ENCODE peak calls at places on chromosome 21, in seven cellular contexts. O is left ventricle myocardium inferior, A is brain microvascular endothelial cell, I is PC-9, V is transverse colon, W is spleen, F is breast epithelium. G is an unnamed sample.

GRCh38 chr21:14900058-14900457 is 164.7 kb downstream of the NRIP1 start:
- DNase-seq in I (no peak), W (no peak), A (peak; percentile 59), O (no peak), V (no peak), F (no peak), G (no peak)

GRCh38 chr21:25956993-25957714 is 213.4 kb downstream of the APP start:
- DNase-seq in A (peak; percentile 71), F (no peak), W (no peak), I (no peak), V (no peak), O (no peak), G (no peak)

GRCh38 chr21:46349134-46349760 is 25.3 kb downstream of the PCNT start:
- DNase-seq in V (no peak), I (no peak), W (no peak), O (no peak), F (no peak), A (no peak), G (no peak)

GRCh38 chr21:42578034-42578433 is 64.4 kb downstream of the SLC37A1 start:
- DNase-seq in A (no peak), I (no peak), O (no peak), F (no peak), W (peak; percentile 44), V (peak; percentile 2), G (no peak)

GRCh38 chr21:26070822-26071425 is 99.6 kb downstream of the APP start:
- DNase-seq in F (no peak), I (no peak), W (no peak), O (no peak), V (peak; percentile 35), A (peak; percentile 48), G (no peak)

GRCh38 chr21:39849014-39849655 is 18.1 kb upstream of the PCP4 start:
- DNase-seq in O (no peak), A (no peak), V (no peak), I (no peak), W (no peak), F (no peak), G (no peak)

GRCh38 chr21:43789276-43790052 is at the start of gene RRP1:
- DNase-seq in W (peak; percentile 98), A (peak; percentile 61), F (peak; percentile 86), I (peak; percentile 56), V (peak; percentile 93), O (peak; percentile 90), G (peak; percentile 39)

GRCh38 chr21:17295997-17296396 is 216.8 kb upstream of the CXADR start:
- DNase-seq in W (no peak), F (no peak), V (no peak), I (no peak), O (no peak), A (no peak), G (no peak)

GRCh38 chr21:43331962-43332458 is 94.9 kb downstream of the SIK1 start:
- DNase-seq in O (no peak), A (peak; percentile 99), I (no peak), V (no peak), W (no peak), F (peak; percentile 80), G (no peak)

GRCh38 chr21:38965910-38966504 is 160.3 kb downstream of the ETS2 start:
- DNase-seq in V (peak; percentile 80), W (no peak), A (peak; percentile 16), O (no peak), F (no peak), I (peak; percentile 89), G (no peak)

GRCh38 chr21:42191064-42191463 is 27.9 kb upstream of the ABCG1 start:
- DNase-seq in W (no peak), A (no peak), F (peak; percentile 9), I (no peak), O (no peak), V (no peak), G (no peak)

GRCh38 chr21:39390212-39390765 is 41.4 kb upstream of the HMGN1 start:
- DNase-seq in F (no peak), O (no peak), I (no peak), W (no peak), A (no peak), V (no peak), G (no peak)

GRCh38 chr21:38355992-38356781 is 99.4 kb downstream of the KCNJ15 start:
- DNase-seq in V (peak; percentile 82), O (peak; percentile 76), I (no peak), A (peak; percentile 65), W (peak; percentile 94), F (peak; percentile 57), G (no peak)

GRCh38 chr21:35136106-35136505 is 87.0 kb upstream of the RUNX1 start:
- DNase-seq in O (no peak), F (no peak), A (no peak), V (no peak), I (no peak), W (no peak), G (no peak)

GRCh38 chr21:39016740-39017315 is 166.4 kb downstream of the PSMG1 start:
- DNase-seq in I (no peak), F (no peak), V (peak; percentile 35), O (no peak), W (peak; percentile 85), A (no peak), G (no peak)

GRCh38 chr21:41877901-41878830 is 978 bp downstream of the PRDM15 start:
- DNase-seq in O (no peak), A (peak; percentile 51), F (peak; percentile 32), V (peak; percentile 61), W (peak; percentile 89), I (no peak), G (no peak)

GRCh38 chr21:17819878-17820232 is 699 bp upstream of the C21orf91 start:
- DNase-seq in A (no peak), V (no peak), F (peak; percentile 33), I (no peak), O (no peak), W (no peak), G (peak; percentile 7)

GRCh38 chr21:42655797-42656770 is 2.7 kb downstream of the PDE9A start:
- DNase-seq in A (no peak), I (peak; percentile 73), V (peak; percentile 68), W (peak; percentile 64), O (no peak), F (no peak), G (no peak)

DNA sequence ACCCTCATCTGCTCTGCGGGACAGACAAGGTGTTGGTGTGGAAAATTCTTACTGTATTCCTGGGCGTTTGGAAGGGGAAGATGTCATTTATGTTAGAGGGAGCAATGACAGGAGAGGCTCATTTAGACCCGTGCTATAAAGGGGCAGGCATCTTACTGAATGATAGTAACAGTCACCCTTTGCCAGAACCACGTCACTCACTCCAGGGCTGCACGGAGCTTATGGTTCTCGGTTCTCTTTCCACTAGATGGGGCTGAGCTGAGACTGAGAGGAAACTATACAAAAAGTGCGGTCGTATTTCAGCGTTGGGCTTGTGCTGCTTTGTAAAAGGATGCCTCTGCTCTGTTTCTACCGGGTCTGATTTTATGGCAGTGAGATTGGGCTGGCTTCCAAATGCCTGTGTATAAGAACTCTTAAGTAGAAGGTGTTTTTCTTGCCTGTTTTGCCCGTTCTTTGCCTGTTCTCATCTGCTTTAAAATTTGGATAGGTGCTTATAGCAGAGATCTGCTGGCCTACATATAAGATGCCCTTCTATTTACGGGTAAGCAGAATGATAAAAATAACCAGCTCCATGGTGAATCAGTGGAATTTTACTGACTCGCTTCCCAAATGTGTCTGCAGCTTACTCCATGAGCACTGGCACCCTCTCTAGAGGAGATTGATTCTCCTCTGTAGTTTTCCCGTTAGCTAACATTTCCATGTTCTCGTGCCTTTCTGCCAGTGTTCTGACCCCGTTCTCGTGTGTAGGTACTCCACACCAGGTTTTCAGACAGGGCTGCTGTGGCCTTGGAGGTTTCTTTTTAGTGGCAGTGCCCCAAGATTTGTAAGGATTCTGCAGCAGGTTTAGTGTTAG is 55.9 kb downstream of the MRPS6 start:
- DNase-seq in I (no peak), F (no peak), V (peak; percentile 42), A (peak; percentile 90), O (peak; percentile 58), W (no peak), G (peak; percentile 38)
- H3K4me3 ChIP-seq in I (no peak overlapping the region), F (no peak overlapping the region), V (no peak overlapping the region), A (peak overlapping the region; percentile 26), O (peak overlapping the region; percentile 52), W (no peak overlapping the region), G (peak overlapping the region; percentile 57)

DNA sequence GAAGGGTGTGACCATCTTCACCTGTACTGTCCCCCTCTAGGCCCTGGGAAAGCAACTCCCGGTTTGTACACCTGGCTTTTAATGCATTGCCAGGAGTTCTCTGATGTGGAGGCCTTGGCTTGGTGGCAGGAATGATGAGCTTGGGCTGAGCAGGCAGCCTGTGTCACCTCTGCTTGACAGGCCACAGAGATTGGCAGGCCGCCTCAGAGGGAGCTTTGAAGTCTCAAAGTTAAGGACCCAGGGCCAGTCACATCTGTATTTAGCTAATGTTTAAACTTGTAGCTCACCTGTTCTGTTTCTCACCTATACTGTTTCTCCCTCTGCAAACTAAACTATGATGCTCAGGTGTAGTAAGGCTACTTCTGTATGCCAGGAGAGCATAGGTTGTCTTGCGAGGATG is 28.5 kb downstream of the HUNK start:
- DNase-seq in I (no peak), W (no peak), V (no peak), O (no peak), A (no peak), F (no peak), G (no peak)
- H3K27ac ChIP-seq in I (no peak overlapping the region), W (no peak overlapping the region), V (peak overlapping the region; percentile 82), O (no peak overlapping the region), A (no peak overlapping the region), F (no peak overlapping the region), G (no peak overlapping the region)

DNA sequence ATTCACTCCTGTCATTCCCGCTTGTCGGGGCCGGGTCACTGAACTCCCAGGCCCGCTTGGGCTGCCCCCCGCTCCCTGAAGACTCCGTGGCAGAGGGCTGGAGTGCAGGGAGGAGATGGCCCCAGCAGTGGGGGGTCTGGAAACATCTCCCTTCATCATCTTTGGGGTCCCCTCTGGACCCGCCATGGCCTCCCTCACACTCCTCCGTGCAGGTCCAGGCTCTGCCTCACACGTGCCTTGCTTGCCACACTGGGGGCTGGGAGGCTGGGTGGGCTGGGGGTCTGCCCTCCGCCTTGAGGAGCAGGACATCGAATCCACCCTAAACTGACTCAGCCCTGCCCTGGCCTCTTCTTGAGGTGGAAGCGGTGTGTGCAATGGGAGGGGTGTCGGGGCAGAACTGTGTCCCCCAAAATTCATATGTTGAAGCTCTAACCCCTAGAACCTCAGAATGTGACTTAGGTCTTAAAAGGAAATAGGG is 35.2 kb downstream of the POFUT2 start:
- DNase-seq in I (no peak), A (no peak), O (no peak), F (no peak), V (no peak), W (no peak), G (no peak)
- H3K4me3 ChIP-seq in I (no peak overlapping the region), A (no peak overlapping the region), O (no peak overlapping the region), F (no peak overlapping the region), V (no peak overlapping the region), W (no peak overlapping the region), G (no peak overlapping the region)

GRCh38 chr21:29626787-29627470 is 312.9 kb downstream of the GRIK1 start:
- DNase-seq in V (no peak), W (no peak), F (no peak), A (no peak), I (no peak), O (no peak), G (no peak)
- H3K27ac ChIP-seq in V (no peak overlapping the region), W (no peak overlapping the region), F (no peak overlapping the region), A (no peak overlapping the region), I (no peak overlapping the region), O (no peak overlapping the region), G (no peak overlapping the region)

GRCh38 chr21:36716836-36717235 is 17.9 kb downstream of the SIM2 start:
- DNase-seq in W (no peak), I (no peak), V (no peak), O (no peak), F (no peak), A (no peak), G (no peak)
- H3K4me3 ChIP-seq in W (no peak overlapping the region), I (no peak overlapping the region), V (no peak overlapping the region), O (no peak overlapping the region), F (no peak overlapping the region), A (no peak overlapping the region), G (no peak overlapping the region)

GRCh38 chr21:27129215-27129614 is 162.3 kb upstream of the ADAMTS5 start:
- DNase-seq in O (no peak), F (no peak), I (no peak), V (no peak), A (no peak), W (no peak), G (no peak)
- H3K27ac ChIP-seq in O (no peak overlapping the region), F (no peak overlapping the region), I (no peak overlapping the region), V (no peak overlapping the region), A (no peak overlapping the region), W (peak overlapping the region; percentile 20), G (no peak overlapping the region)

G was measured in thoracic aorta.